ENCODE peak calls at places on chromosomes 4 and X, in five cellular contexts. R is GM12878, G is K562, L is HepG2, T is H1. O is an unnamed sample.

GRCh38 chr4:111045992-111046391 is 423.1 kb upstream of the PITX2 start:
- DNase-seq in R (no peak), T (no peak), G (no peak), L (no peak), O (no peak)

GRCh38 chr4:38614198-38614597 is 49.8 kb upstream of the KLF3 start:
- DNase-seq in L (no peak), R (no peak), T (no peak), G (no peak), O (no peak)

GRCh38 chrX:13647709-13648212 is 5.2 kb upstream of the TCEANC start:
- DNase-seq in R (no peak), L (peak), G (peak), T (no peak), O (peak)

GRCh38 chr4:112245383-112245782 is 13.8 kb downstream of the AP1AR start:
- DNase-seq in G (no peak), R (no peak), T (no peak), L (no peak), O (no peak)

GRCh38 chrX:39440734-39441305 is 639.6 kb downstream of the MID1IP1 start:
- DNase-seq in R (no peak), L (no peak), G (no peak), T (no peak), O (no peak)

GRCh38 chrX:56788717-56789122 is 59.7 kb downstream of the NBDY start:
- DNase-seq in T (no peak), L (peak), G (no peak), R (no peak), O (no peak)

GRCh38 chr4:153067376-153067775 is 131.3 kb downstream of the FHDC1 start:
- DNase-seq in G (peak), R (no peak), T (no peak), L (peak), O (no peak)

GRCh38 chr4:125105561-125105960 is 209.2 kb upstream of the FAT4 start:
- DNase-seq in L (no peak), T (no peak), R (no peak), G (no peak), O (no peak)

GRCh38 chr4:77600521-77601451 is 4.8 kb upstream of the CXCL13 start:
- DNase-seq in G (peak), T (no peak), R (no peak), L (peak), O (peak)

GRCh38 chr4:22191565-22192301 is 243.2 kb upstream of the KCNIP4 start:
- DNase-seq in T (no peak), L (no peak), R (no peak), G (no peak), O (no peak)

GRCh38 chr4:78645853-78646757 is 94.5 kb downstream of the ANXA3 start:
- DNase-seq in R (no peak), L (peak), G (peak), T (no peak), O (peak)

GRCh38 chrX:41090568-41091238 is 5.5 kb downstream of the USP9X start:
- DNase-seq in R (no peak), L (peak), T (no peak), G (no peak), O (no peak)

GRCh38 chr4:1505511-1506451 is 99.5 kb upstream of the NKX1-1 start:
- DNase-seq in L (no peak), G (no peak), T (no peak), R (no peak), O (no peak)

GRCh38 chr4:38902695-38903094 is 35.1 kb downstream of the FAM114A1 start:
- DNase-seq in G (peak), T (no peak), R (no peak), L (peak), O (peak)

GRCh38 chrX:115968436-115969252 is 201.9 kb upstream of the AGTR2 start:
- DNase-seq in L (no peak), G (no peak), R (no peak), T (peak), O (peak)

DNA sequence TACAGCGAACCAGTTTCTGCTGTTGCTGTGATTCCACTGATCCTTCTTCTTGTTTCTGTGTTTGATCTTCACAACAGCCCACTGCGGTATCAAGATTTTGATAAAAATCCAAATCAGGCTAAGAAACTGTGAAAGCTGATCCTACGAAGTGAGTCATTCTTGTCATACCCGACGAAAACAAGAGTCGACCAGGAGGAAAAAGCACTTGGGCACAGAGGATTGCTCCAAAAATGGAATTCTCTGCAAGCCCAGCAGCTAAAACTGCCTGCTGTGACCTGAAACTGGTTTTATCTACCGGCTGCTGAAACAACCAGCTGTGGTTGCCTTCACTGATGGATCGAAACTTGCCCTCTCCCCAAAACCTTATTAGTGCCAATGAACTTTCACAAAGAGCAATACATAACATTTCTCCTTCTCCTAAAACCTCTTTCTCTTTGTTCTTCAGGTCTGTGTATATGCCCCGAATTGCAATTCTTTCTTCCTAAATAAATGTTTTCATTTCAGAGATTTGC is 607.0 kb upstream of the PRKX start:
- DNase-seq in T (no peak), G (no peak), R (no peak), L (no peak), O (no peak)
- TF ChIP-seq CEBPB in T (no peak), G (no peak), R (no peak), L (no peak), O (no peak)

DNA sequence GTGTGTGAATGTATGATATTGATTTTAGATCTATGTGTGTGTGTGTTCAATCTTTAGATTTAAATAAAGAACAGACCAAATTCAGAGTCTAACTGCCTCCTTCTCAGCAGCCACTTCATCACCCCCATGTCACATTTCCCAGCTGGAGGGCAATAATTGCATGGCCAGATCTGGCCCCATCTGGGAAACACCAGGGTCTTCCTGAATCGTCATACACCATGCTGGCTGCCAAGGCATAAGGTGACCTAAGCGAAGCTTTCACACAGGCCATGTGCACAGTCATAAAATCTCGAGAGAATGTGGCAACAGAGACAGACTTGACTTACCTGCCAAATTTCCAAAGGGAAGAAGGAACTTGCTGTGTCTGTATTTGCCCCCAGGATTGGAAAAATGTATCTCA is 269 bp downstream of the PLAC1 start:
- DNase-seq in G (no peak), L (no peak), R (no peak), T (no peak), O (no peak)
- TF ChIP-seq CHD2 in G (no peak), L (no peak), R (no peak), T (no peak), O (no peak)

GRCh38 chr4:41963105-41963504 is 18.5 kb upstream of the DCAF4L1 start:
- DNase-seq in G (no peak), R (no peak), T (no peak), L (peak), O (no peak)

GRCh38 chr4:41957634-41958033 is 22.4 kb downstream of the TMEM33 start:
- DNase-seq in T (no peak), L (peak), G (peak), R (peak), O (peak)
- TF ChIP-seq RFX5 in T (no peak), L (peak), G (no peak), R (no peak), O (no peak)

DNA sequence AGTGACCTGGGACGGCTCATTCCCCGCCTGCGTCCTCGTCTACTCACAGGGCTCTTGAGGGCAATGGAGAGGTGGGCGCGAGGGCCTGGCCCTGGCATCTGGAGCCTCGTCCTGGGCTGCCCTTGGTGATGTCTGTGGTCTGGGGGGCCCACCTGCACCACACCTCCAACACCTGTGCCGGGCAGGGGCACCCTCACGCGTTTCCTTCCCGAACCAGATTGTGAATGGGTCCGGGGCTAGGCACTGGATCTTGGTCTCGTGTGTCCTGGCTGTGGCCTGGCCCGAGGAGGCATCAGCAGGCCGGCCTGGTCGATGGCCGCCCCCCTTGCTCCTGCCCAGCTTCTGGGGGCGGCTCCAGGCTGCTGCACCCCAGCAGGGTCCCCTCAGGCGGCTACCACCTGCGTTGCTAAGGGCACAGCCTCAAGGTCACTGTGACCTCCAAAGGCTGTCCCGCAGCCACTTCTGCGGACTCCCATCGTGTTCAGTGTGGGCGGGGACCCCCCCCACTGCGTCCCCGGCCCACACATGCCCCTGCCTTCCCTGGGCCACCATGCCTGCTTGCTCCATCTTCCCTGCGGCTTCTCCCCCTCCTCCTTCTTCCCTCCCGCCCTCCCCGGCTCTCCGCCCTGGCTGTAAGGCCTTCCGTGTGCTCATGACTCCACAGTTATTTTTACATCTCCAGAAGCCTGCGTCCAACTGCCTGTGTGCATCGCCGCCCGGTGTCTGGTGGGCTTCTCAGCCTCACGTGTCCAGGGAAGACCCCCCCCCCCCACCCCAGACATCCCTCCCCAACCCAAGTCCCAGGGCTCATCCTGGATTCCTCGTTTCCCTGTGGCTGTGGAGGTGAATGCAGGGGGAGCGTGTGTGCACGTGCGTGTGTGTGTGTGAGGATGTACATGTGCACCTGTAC is 3.8 kb downstream of the DOK7 start:
- DNase-seq in L (no peak), G (no peak), T (no peak), R (no peak), O (no peak)
- TF ChIP-seq CEBPB in L (no peak), G (no peak), T (no peak), R (no peak), O (no peak)

GRCh38 chr4:71187399-71188196 is 151.2 kb upstream of the SLC4A4 start:
- DNase-seq in T (no peak), L (no peak), G (no peak), R (no peak), O (peak)
- TF ChIP-seq CHD2 in T (no peak), L (no peak), G (no peak), R (no peak), O (no peak)

GRCh38 chr4:83546796-83547195 is 10.9 kb downstream of the GPAT3 start:
- DNase-seq in G (no peak), R (no peak), L (peak), T (no peak), O (no peak)

GRCh38 chr4:83552085-83552484 is 16.2 kb downstream of the GPAT3 start:
- DNase-seq in G (no peak), T (no peak), R (no peak), L (peak), O (no peak)

GRCh38 chr4:83552924-83553323 is 17.0 kb downstream of the GPAT3 start:
- DNase-seq in T (no peak), L (no peak), R (no peak), G (peak), O (peak)

GRCh38 chr4:83548151-83548905 is 12.4 kb downstream of the GPAT3 start:
- DNase-seq in R (peak), G (peak), T (peak), L (peak), O (peak)
- TF ChIP-seq RFX5 in R (no peak), G (no peak), T (no peak), L (no peak), O (no peak)

GRCh38 chr4:17636696-17637351 is 22.4 kb downstream of the MED28 start:
- DNase-seq in R (no peak), L (peak), T (peak), G (peak), O (peak)

GRCh38 chr4:17633600-17633999 is 19.2 kb downstream of the MED28 start:
- DNase-seq in R (no peak), T (no peak), G (no peak), L (no peak), O (no peak)

GRCh38 chr4:17639136-17639535 is 24.7 kb downstream of the MED28 start:
- DNase-seq in L (no peak), G (no peak), R (no peak), T (no peak), O (no peak)

GRCh38 chr4:17635056-17635455 is 20.6 kb downstream of the MED28 start:
- DNase-seq in T (no peak), L (no peak), R (no peak), G (no peak), O (no peak)

DNA sequence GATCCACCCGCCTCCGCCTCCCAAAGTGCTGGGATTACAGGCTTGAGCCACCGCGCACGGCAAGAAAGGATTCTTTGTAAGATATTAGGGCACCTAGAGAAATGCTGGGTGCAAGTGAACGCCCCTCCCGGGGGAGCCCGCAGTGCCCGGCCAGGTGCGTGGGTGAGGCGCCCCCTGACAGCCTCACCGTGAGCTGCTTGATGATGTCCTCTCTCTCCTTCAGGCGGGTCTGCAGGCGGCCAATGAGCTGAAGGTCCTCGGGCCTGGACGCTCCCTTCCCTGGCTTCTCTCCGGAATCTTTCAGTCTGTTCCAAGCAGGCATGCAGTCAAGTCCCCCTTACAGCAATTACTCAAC is 21.9 kb downstream of the MED28 start:
- DNase-seq in T (no peak), G (no peak), R (no peak), L (no peak), O (no peak)
- TF ChIP-seq CEBPB in T (no peak), G (no peak), R (no peak), L (no peak), O (no peak)

O was measured in A549.